ENCODE peak calls at places on chromosomes 16 and 17, in seven cellular contexts. J, I, U, C, L, A and H are unnamed samples.

GRCh38 chr17:60355663-60356594 is 36.0 kb downstream of the USP32 start:
- DNase-seq in J (no peak), L (no peak), A (no peak), I (no peak), U (no peak), C (no peak), H (no peak)

GRCh38 chr16:51034481-51035109 is 116.5 kb downstream of the SALL1 start:
- DNase-seq in J (no peak), I (no peak), U (no peak), L (peak; percentile 54), C (no peak), A (no peak), H (no peak)

GRCh38 chr17:49015924-49016774 is 19.0 kb downstream of the IGF2BP1 start:
- DNase-seq in I (no peak), C (no peak), J (no peak), A (no peak), U (no peak), L (no peak), H (no peak)

GRCh38 chr16:55046146-55046460 is 115.4 kb downstream of the IRX5 start:
- DNase-seq in I (no peak), J (no peak), A (no peak), L (no peak), U (no peak), C (no peak), H (no peak)

GRCh38 chr16:67781548-67781921 is 24.8 kb downstream of the RANBP10 start:
- DNase-seq in A (no peak), C (no peak), U (no peak), J (no peak), L (no peak), I (no peak), H (no peak)

GRCh38 chr17:3647769-3648540 is 11.4 kb downstream of the CTNS start:
- DNase-seq in C (no peak), J (peak; percentile 77), I (peak; percentile 72), A (peak; percentile 42), L (peak; percentile 66), U (peak; percentile 51), H (no peak)

GRCh38 chr17:19991252-19991885 is 13.7 kb upstream of the AKAP10 start:
- DNase-seq in J (no peak), U (no peak), I (no peak), L (no peak), C (no peak), A (no peak), H (no peak)

GRCh38 chr16:50259334-50260205 is 6.8 kb upstream of the ADCY7 start:
- DNase-seq in A (no peak), L (no peak), J (no peak), I (no peak), U (peak; percentile 43), C (no peak), H (no peak)

GRCh38 chr16:9114112-9114511 is 22.7 kb downstream of the HAPSTR1 start:
- DNase-seq in J (no peak), I (no peak), C (no peak), U (no peak), L (no peak), A (no peak), H (no peak)

GRCh38 chr16:2985893-2986355 is 5.7 kb upstream of the PKMYT1 start:
- DNase-seq in I (no peak), J (no peak), U (no peak), A (no peak), L (no peak), C (no peak), H (no peak)

GRCh38 chr16:716250-716607 is 1.3 kb downstream of the METRN start:
- DNase-seq in I (peak; percentile 97), A (no peak), L (peak; percentile 92), C (no peak), U (no peak), J (no peak), H (no peak)